ENCODE peak calls at places on chromosomes 7 and 10, in eight cellular contexts. M is prostate gland; V is Daoy; W is retina; D is A549; S is CD8-positive, alpha-beta T cell; F is HT1080; T is non-pigmented ciliary epithelial cell. B is an unnamed sample.
A peak's percentile ranks its signal among the peaks of the same experiment; 100 is the strongest.

GRCh38 chr7:138246391-138246790 is 170.1 kb downstream of the AKR1D1 start:
- DNase-seq in T (no peak), F (no peak), S (no peak), W (no peak), M (no peak), D (no peak), V (no peak), B (no peak)

GRCh38 chr10:13074562-13075451 is 25.2 kb upstream of the OPTN start:
- DNase-seq in F (peak; percentile 65), V (peak; percentile 71), T (peak; percentile 8), D (peak; percentile 81), W (peak; percentile 76), S (no peak), M (peak; percentile 63), B (peak; percentile 22)

GRCh38 chr7:8210845-8211724 is 50.9 kb downstream of the ICA1 start:
- DNase-seq in V (peak; percentile 23), S (no peak), T (no peak), M (no peak), W (no peak), D (no peak), F (peak; percentile 8), B (no peak)

GRCh38 chr10:49273082-49273465 is 25.9 kb upstream of the C10orf71 start:
- DNase-seq in D (no peak), M (no peak), T (no peak), W (no peak), S (no peak), F (no peak), V (no peak), B (no peak)

GRCh38 chr10:46516660-46517416 is 39.6 kb downstream of the GPRIN2 start:
- DNase-seq in M (no peak), V (peak; percentile 42), S (no peak), T (peak; percentile 74), F (peak; percentile 67), D (peak; percentile 97), W (no peak), B (no peak)

GRCh38 chr7:129855234-129855673 is 97.5 kb downstream of the UBE2H start:
- DNase-seq in T (peak; percentile 63), F (no peak), M (no peak), S (no peak), D (no peak), W (no peak), V (peak; percentile 37), B (no peak)

GRCh38 chr10:111579473-111579872 is 502.6 kb downstream of the ADRA2A start:
- DNase-seq in W (no peak), S (no peak), V (no peak), M (no peak), F (no peak), D (no peak), T (no peak), B (no peak)

GRCh38 chr10:125206618-125207017 is 46.3 kb upstream of the CTBP2 start:
- DNase-seq in V (no peak), F (no peak), M (no peak), S (no peak), T (no peak), W (no peak), D (no peak), B (no peak)

GRCh38 chr7:18405731-18406130 is 89.8 kb upstream of the HDAC9 start:
- DNase-seq in W (no peak), T (no peak), M (no peak), V (no peak), F (no peak), D (no peak), S (no peak), B (no peak)

GRCh38 chr10:70232155-70232858 is 922 bp downstream of the PPA1 start:
- DNase-seq in D (peak; percentile 36), F (peak; percentile 56), T (no peak), V (peak; percentile 57), S (peak; percentile 40), W (peak; percentile 71), M (peak; percentile 35), B (peak; percentile 50)

GRCh38 chr7:5229451-5230271 is 39.6 kb downstream of the WIPI2 start:
- DNase-seq in W (no peak), V (no peak), T (no peak), F (no peak), D (no peak), S (no peak), M (no peak), B (no peak)

B was measured in activated T-helper 2 cell treated with anti-CD3 and anti-CD28 coated beads, Interferon-gamma antibody, Interleukin-2, Interleukin-4, amounts not matched to agents 10 μg/mL and 5 μg/mL and 100 μg/mL, durations not matched to agents 14 hours and 24 hours and 36 hours.